ENCODE peak calls at places on chromosomes 12 and 14, in four cellular contexts. D is IMR-90, S is adrenal gland, K is heart left ventricle. A is an unnamed sample.

GRCh38 chr12:95238150-95238549 is 20.5 kb downstream of the VEZT start:
- DNase-seq in D (no peak), S (no peak), K (no peak), A (no peak)

GRCh38 chr14:29310757-29311156 is 544.2 kb downstream of the FOXG1 start:
- DNase-seq in D (peak), S (no peak), K (no peak), A (no peak)

GRCh38 chr12:89636054-89636775 is 72.4 kb downstream of the ATP2B1 start:
- DNase-seq in D (peak), S (no peak), K (no peak), A (no peak)

GRCh38 chr14:84591827-84592540 is 938.0 kb upstream of the FLRT2 start:
- DNase-seq in D (no peak), S (no peak), K (no peak), A (no peak)

GRCh38 chr12:94184995-94185711 is 36.8 kb downstream of the PLXNC1 start:
- DNase-seq in D (no peak), S (no peak), K (no peak), A (no peak)

GRCh38 chr14:51386983-51387730 is 147.1 kb downstream of the TMX1 start:
- DNase-seq in D (no peak), S (no peak), K (no peak), A (no peak)

GRCh38 chr14:36604757-36605505 is 22.5 kb upstream of the NKX2-8 start:
- DNase-seq in D (peak), S (peak), K (peak), A (no peak)

GRCh38 chr14:60288279-60288678 is 39.3 kb downstream of the PPM1A start:
- DNase-seq in D (no peak), S (no peak), K (no peak), A (no peak)

GRCh38 chr12:22459872-22460490 is 84.4 kb downstream of the C2CD5 start:
- DNase-seq in D (peak), S (no peak), K (no peak), A (no peak)

GRCh38 chr14:95464524-95464923 is 51.9 kb downstream of the SYNE3 start:
- DNase-seq in D (no peak), S (no peak), K (no peak), A (no peak)

GRCh38 chr12:67692135-67692534 is 43.6 kb downstream of the DYRK2 start:
- DNase-seq in D (no peak), S (no peak), K (no peak), A (no peak)

GRCh38 chr12:62458626-62459025 is 8.0 kb upstream of the MON2 start:
- DNase-seq in D (no peak), S (no peak), K (no peak), A (no peak)

GRCh38 chr12:109946505-109946904 is 46.4 kb downstream of the TCHP start:
- DNase-seq in D (peak), S (peak), K (no peak), A (no peak)

GRCh38 chr12:807041-807717 is 54.8 kb downstream of the WNK1 start:
- DNase-seq in D (no peak), S (no peak), K (no peak), A (no peak)

GRCh38 chr14:101501341-101501740 is 60.0 kb upstream of the DIO3 start:
- DNase-seq in D (no peak), S (no peak), K (peak), A (no peak)

GRCh38 chr14:58796201-58796600 is 158.4 kb downstream of the DACT1 start:
- DNase-seq in D (no peak), S (no peak), K (no peak), A (no peak)

GRCh38 chr12:54306925-54307731 is 6.3 kb upstream of the NFE2 start:
- DNase-seq in D (no peak), S (peak), K (peak), A (peak)

GRCh38 chr14:87450193-87450592 is 542.8 kb downstream of the GALC start:
- DNase-seq in D (no peak), S (no peak), K (no peak), A (no peak)

GRCh38 chr12:26737487-26738030 is 95.4 kb downstream of the ITPR2 start:
- DNase-seq in D (no peak), S (no peak), K (no peak), A (no peak)

GRCh38 chr14:104093366-104094055 is 8.0 kb downstream of the ASPG start:
- DNase-seq in D (no peak), S (no peak), K (no peak), A (no peak)

GRCh38 chr12:82414926-82415325 is 56.6 kb downstream of the METTL25 start:
- DNase-seq in D (no peak), S (no peak), K (no peak), A (no peak)

GRCh38 chr12:107948675-107949074 is 174.2 kb downstream of the ASCL4 start:
- DNase-seq in D (no peak), S (no peak), K (no peak), A (no peak)

DNA sequence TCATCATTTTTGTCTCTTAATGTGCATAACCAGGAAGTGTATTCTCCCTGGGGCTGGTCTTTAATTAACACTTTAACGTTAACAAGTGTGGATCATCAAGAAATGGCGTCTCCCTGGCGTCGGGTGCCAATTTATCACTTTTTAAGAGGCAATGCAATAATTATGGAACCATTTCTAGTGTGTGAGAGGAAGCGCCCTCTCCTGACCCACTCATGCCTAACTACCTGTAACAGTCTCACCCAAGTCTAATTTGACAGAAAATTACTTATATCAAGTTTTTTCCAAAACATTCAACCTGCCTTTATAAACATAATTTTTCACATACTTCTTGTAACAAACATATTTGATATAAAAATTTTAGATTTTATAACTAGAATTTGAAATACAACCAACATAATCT is 905.3 kb upstream of the MDGA2 start:
- DNase-seq in D (no peak), S (no peak), K (no peak), A (no peak)
- TF ChIP-seq POLR2A in D (no peak), S (no peak), K (no peak), A (no peak)

DNA sequence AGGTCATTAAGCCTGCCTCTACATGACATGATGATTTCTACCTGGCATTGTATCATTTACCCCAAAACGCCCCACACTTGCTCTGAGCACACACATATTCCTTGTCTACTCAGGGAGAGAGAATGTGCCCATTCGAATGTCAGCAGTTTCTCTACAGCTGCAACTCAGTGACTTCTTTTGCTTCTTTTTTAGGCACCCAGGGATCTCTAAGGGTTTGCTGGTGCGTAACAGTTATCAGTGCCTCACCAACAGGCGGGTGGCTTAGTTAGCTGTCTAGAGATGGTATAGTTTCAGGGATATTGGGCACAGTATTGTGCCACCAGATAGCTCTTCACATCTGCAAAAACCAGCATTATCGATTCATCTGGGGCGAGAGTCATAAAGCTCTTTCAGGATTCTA is 316.9 kb downstream of the PDZRN4 start:
- DNase-seq in D (no peak), S (no peak), K (no peak), A (no peak)
- TF ChIP-seq POLR2A in D (no peak), S (no peak), K (no peak), A (no peak)

DNA sequence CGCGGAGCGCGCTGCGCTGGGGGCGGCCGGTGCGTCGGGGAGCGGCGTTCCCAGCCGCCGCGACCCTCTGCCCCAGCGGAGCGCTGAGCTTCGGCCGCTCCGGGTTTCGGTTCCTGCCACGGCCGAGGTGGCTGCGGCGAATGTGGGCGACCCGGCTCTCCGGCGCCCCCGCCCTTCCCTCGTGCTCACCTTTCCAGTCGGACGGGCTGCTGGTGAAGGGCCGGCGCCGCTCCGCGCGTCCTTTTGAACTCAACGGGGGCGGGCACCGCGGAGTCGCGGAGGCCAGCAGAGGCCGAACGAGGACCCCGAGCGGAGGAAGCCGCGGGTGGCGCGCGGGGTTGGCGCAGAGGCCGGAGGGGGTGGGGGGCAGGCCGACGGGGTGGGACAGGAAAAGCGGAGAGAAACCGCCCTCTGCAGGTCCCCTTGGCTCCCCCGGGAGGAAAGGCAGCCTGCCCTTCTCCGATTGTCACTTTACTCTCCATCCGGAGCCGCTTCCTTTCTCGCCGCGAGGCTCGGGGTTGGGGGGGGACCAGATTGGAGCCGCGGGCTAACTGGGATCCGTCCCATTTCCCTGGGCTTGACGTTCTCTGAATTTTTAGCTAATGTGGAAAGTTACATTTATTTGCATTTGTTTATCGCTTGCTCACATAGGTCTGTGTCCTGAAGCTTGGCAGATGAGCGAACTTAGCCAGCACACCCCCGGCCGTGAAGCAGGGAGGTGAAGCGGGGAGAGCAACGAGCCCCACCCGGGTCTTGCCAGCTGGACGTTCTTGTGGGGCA is at the start of gene SMAGP:
- DNase-seq in D (peak), S (peak), K (peak), A (peak)
- TF ChIP-seq POLR2A in D (peak), S (no peak), K (no peak), A (no peak)

DNA sequence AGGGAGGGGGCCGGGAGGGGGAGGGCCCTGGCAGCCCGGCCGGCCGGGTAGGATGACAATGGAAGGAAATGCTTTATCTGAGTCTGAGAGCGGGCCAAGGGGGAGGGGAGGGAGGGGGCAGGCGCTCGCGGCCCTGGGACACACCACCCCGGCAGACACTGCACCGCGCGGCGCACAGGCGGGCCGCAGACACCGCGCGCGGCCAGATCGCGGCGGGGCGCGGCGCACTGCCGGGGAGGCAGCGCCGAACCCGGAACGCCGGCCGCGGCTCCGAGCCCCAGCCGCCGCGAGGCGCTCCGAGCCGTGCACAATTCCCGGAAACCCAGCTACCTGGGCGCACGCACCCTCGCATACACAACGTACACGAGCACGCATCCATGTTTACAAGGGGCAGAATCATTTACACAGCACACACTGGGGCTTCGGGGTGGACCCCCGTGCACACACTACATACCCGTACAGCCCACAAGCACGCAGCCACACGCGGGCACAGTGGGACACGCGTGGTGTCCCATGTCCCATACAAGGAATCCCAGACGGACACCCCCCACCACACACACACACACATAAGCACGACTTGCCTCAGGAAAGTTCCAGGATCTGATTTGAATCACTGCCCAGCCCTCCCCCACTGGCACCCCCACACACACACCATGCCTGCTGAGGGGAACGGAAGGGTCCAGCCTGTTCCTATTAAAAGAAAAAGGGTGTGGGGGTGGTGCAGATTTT is at the start of gene HDAC7:
- DNase-seq in D (peak), S (peak), K (peak), A (peak)
- TF ChIP-seq POLR2A in D (no peak), S (peak), K (peak), A (no peak)

GRCh38 chr14:100238419-100239199 is at the start of gene YY1:
- DNase-seq in D (peak), S (peak), K (peak), A (peak)
- TF ChIP-seq POLR2A in D (peak), S (peak), K (peak), A (peak)

GRCh38 chr14:70808023-70808401 is 1.3 kb downstream of the MAP3K9 start:
- DNase-seq in D (no peak), S (no peak), K (no peak), A (no peak)
- TF ChIP-seq POLR2A in D (no peak), S (no peak), K (no peak), A (no peak)

GRCh38 chr12:31300341-31300740 is 25.6 kb downstream of the SINHCAF start:
- DNase-seq in D (no peak), S (no peak), K (no peak), A (no peak)
- TF ChIP-seq POLR2A in D (no peak), S (no peak), K (no peak), A (no peak)

GRCh38 chr12:111321317-111321716 is 47.6 kb downstream of the PHETA1 start:
- DNase-seq in D (no peak), S (no peak), K (no peak), A (no peak)
- TF ChIP-seq POLR2A in D (no peak), S (no peak), K (no peak), A (no peak)

DNA sequence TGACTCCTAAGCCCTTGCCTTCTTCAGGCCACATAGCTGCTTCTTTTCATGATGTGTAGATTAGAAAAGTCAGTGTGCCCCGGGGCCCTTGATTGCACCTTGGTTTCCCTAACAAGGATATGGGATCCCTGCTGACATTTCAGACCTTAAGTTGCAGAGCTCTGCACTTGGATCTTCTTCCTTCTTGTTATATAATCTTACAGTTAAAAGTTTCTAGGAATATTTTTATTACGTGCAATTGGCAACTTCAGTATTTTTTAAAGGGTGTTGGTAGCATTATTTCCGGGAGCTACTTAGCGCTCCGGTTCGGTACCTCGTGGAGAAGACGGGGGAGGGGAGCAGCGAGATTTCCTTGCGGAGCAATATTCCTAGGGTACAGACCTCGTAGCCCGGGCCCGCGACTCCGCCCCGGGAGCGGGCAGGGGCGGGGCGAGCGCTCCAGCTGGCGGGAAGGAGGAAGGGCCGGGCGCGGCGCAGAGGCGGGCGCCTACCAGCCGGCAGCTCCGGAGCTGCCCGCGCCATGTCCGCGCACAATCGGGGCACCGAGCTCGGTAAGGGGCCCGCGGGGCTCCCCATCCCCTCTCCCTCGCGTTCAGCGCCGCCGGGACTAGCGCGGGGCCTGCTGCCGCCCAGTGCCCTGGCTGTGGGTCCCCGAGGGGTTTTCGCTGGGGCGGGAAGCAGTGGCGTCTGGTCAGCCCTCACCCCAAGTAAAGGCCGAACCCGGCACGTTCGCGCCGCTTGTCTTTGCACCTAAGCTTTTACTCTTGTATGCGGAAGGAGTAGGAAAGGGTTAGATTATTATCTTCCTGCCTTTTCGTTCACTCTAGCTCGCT is at the start of gene DERA:
- DNase-seq in D (peak), S (peak), K (peak), A (peak)
- TF ChIP-seq POLR2A in D (peak), S (peak), K (peak), A (peak)

GRCh38 chr12:24975425-24975824 is 26.5 kb upstream of the BCAT1 start:
- DNase-seq in D (no peak), S (no peak), K (no peak), A (no peak)
- TF ChIP-seq POLR2A in D (no peak), S (no peak), K (no peak), A (no peak)

A was measured in uterus.